ENCODE peak calls at places on chromosomes 5 and 9, in four cellular contexts. M, T, V and L are unnamed samples. For H3K36me3, the result is how much of the 10 kb centered on the place peaks cover.

GRCh38 chr5:143679777-143680176 is 132.2 kb upstream of the HMHB1 start:
- DNase-seq in V (no peak), M (peak), T (no peak), L (peak)

GRCh38 chr5:73303139-73304079 is 130.4 kb downstream of the TMEM174 start:
- DNase-seq in V (no peak), T (no peak), M (no peak), L (no peak)

GRCh38 chr5:160311491-160312138 is 749 bp downstream of the CCNJL start:
- DNase-seq in V (peak), T (peak), M (no peak), L (no peak)

GRCh38 chr5:42429694-42430093 is 6.5 kb downstream of the GHR start:
- DNase-seq in M (no peak), V (no peak), T (no peak), L (no peak)

GRCh38 chr5:154753792-154754191 is 1.4 kb upstream of the LARP1 start:
- DNase-seq in M (no peak), T (peak), V (peak), L (peak)

GRCh38 chr9:134670042-134670525 is 28.5 kb downstream of the COL5A1 start:
- DNase-seq in V (no peak), M (peak), T (no peak), L (peak)

GRCh38 chr5:78984611-78985406 is at the start of gene ARSB:
- DNase-seq in M (peak), V (peak), T (peak), L (peak)

GRCh38 chr5:173909205-173909604 is 21.1 kb downstream of the CPEB4 start:
- DNase-seq in V (no peak), T (peak), M (no peak), L (no peak)

GRCh38 chr5:55888205-55888604 is 37.0 kb downstream of the IL31RA start:
- DNase-seq in T (no peak), V (no peak), M (no peak), L (no peak)

GRCh38 chr9:116499986-116500871 is 186.9 kb upstream of the TRIM32 start:
- DNase-seq in V (no peak), M (peak), T (no peak), L (peak)

GRCh38 chr9:4081948-4082347 is 217.9 kb downstream of the GLIS3 start:
- DNase-seq in M (no peak), V (no peak), T (no peak), L (no peak)

GRCh38 chr5:91449083-91449482 is 66.0 kb upstream of the ARRDC3 start:
- DNase-seq in T (no peak), M (no peak), V (no peak), L (no peak)

DNA sequence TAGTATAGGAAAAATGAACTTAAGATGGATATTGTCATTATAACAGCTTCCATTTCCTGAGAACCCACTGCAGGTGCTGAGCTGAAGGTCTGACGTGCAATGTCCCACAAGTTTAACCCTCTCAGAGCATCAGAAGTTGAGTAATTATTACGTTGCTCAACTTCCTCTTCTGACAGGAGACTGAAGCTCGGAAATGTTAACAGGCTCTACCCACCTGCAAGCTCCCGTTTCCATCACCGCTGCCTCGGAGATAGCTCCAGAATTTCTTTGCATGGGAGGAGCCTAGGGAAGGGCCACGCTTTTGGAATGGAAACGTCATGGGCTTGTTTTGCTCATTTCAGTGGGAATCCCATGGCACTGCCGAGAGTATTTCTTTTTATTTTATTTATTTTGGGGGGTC is 1.0 kb upstream of the NTMT1 start:
- DNase-seq in V (no peak), M (peak), T (no peak), L (peak)
- H3K4me3 ChIP-seq in V (no peak), M (no peak), T (peak), L (no peak)

GRCh38 chr5:74736759-74737158 is 30.2 kb downstream of the GFM2 start:
- DNase-seq in V (no peak), M (no peak), T (no peak), L (no peak)
- H3K36me3 ChIP-seq in V (half or more), M (under half), T (half or more), L (under half)

GRCh38 chr9:13436591-13436990 is 157.1 kb upstream of the MPDZ start:
- DNase-seq in M (no peak), T (no peak), V (no peak), L (no peak)
- H3K4me3 ChIP-seq in M (no peak), T (no peak), V (no peak), L (no peak)

GRCh38 chr5:111117149-111117548 is 25.0 kb downstream of the WDR36 start:
- DNase-seq in T (no peak), V (no peak), M (no peak), L (no peak)

GRCh38 chr5:111116550-111116949 is 24.4 kb downstream of the WDR36 start:
- DNase-seq in T (no peak), V (no peak), M (no peak), L (no peak)

GRCh38 chr5:111111956-111112355 is 19.8 kb downstream of the WDR36 start:
- DNase-seq in V (no peak), T (no peak), M (no peak), L (no peak)

GRCh38 chr5:111115229-111115628 is 23.1 kb downstream of the WDR36 start:
- DNase-seq in M (no peak), T (no peak), V (no peak), L (no peak)

GRCh38 chr5:111113678-111114077 is 21.5 kb downstream of the WDR36 start:
- DNase-seq in M (no peak), T (no peak), V (no peak), L (no peak)
- H3K36me3 ChIP-seq in M (under half), T (half or more), V (half or more), L (under half)

DNA sequence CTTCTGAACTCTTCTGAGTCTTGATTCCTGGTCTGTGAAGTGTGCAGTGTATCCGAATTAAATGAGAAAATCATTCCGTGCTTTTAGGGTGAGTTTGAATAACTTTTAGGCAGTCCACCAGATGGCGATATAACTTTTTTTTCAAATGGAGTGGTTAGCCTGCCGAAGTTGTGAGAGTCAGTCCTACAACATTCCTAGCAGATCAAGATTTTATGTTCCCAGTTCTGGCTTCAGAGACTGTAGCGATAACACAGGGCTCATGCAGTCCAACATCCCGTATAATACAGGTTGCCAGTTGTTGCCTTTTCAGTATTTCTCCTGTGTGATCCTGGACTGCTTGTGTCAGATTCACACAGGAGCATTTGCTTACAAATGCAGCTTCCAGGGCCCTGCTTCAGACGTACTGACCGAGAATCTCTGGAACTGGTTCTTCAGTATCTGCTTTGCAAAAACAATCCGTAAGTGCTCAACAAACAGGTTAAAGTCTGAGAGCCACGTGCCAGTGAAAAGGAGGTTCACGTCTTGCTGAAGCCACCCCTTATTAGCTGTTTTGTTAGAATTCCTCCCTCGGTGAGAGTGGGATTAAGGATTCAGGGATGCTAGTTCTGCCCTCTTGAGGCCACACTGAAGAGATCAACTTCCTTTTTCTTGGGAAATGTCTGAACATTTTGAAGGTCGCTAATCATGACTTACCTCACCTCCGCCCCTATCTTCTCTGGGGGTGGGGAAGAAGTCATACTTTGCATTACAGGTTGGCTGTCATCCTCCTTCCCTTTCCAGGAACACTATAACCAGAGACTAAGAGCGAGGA is 22.8 kb downstream of the SMIM3 start:
- DNase-seq in M (peak), V (no peak), T (no peak), L (peak)
- H3K4me3 ChIP-seq in M (peak), V (peak), T (peak), L (peak)

GRCh38 chr5:71637133-71637532 is 50.0 kb downstream of the MCCC2 start:
- DNase-seq in M (no peak), T (no peak), V (no peak), L (no peak)

GRCh38 chr5:71645030-71645429 is 57.9 kb downstream of the MCCC2 start:
- DNase-seq in M (no peak), T (no peak), V (no peak), L (no peak)

GRCh38 chr5:71640408-71640807 is 53.3 kb downstream of the MCCC2 start:
- DNase-seq in V (no peak), T (no peak), M (no peak), L (no peak)
- H3K36me3 ChIP-seq in V (half or more), T (half or more), M (under half), L (under half)

GRCh38 chr5:100614308-100614707 is 79.1 kb downstream of the FAM174A start:
- DNase-seq in V (no peak), T (no peak), M (no peak), L (no peak)

GRCh38 chr5:100615362-100615761 is 80.2 kb downstream of the FAM174A start:
- DNase-seq in T (no peak), V (no peak), M (no peak), L (no peak)

DNA sequence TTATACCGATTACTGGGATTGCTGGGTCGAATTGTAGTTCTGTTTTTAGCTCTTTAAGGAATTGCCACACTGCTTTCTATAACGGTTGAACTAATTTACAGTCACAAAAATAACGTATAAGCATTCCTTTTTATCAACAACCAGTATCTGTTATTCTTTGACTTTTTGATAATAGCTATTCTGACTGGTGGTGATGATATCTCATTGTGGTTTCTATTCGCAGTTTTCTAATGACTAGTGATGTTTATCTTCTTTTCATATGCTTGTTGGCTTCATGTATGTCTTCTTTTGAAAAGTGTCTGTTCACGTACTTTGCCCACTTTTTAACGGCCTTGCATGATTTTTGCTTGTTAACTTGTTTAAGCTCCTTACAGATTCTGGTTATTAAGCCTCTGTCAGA is 74.4 kb downstream of the FAM174A start:
- DNase-seq in M (no peak), T (no peak), V (no peak), L (no peak)
- H3K4me3 ChIP-seq in M (no peak), T (no peak), V (no peak), L (no peak)

GRCh38 chr5:72197393-72197792 is 90.1 kb downstream of the MAP1B start:
- DNase-seq in T (no peak), M (no peak), V (no peak), L (no peak)
- H3K36me3 ChIP-seq in T (under half), M (under half), V (half or more), L (under half)